ENCODE peak calls at places on chromosomes 11 and 22, in six cellular contexts. One of them, this sample, is unnamed.

GRCh38 chr22:32796865-32797573 is 4.5 kb upstream of the TIMP3 start:
- DNase-seq in HCT116: peak
- DNase-seq in H1: peak
- DNase-seq in HepG2: peak
- DNase-seq in K562: peak
- DNase-seq in GM12878: no peak
- DNase-seq in this sample: peak

GRCh38 chr11:4025957-4026324 is 68.7 kb upstream of the RRM1 start:
- DNase-seq in HCT116: no peak
- DNase-seq in H1: no peak
- DNase-seq in HepG2: no peak
- DNase-seq in K562: no peak
- DNase-seq in GM12878: no peak
- DNase-seq in this sample: no peak

GRCh38 chr11:68889948-68890446 is 13.6 kb downstream of the MRPL21 start:
- DNase-seq in HCT116: no peak
- DNase-seq in H1: peak
- DNase-seq in HepG2: no peak
- DNase-seq in K562: peak
- DNase-seq in GM12878: no peak
- DNase-seq in this sample: peak

GRCh38 chr11:12502950-12503579 is 125.7 kb downstream of the PARVA start:
- DNase-seq in HCT116: no peak
- DNase-seq in H1: peak
- DNase-seq in HepG2: no peak
- DNase-seq in K562: no peak
- DNase-seq in GM12878: no peak
- DNase-seq in this sample: no peak

GRCh38 chr11:111978028-111978771 is 41.1 kb downstream of the DIXDC1 start:
- DNase-seq in HCT116: no peak
- DNase-seq in H1: peak
- DNase-seq in HepG2: no peak
- DNase-seq in K562: no peak
- DNase-seq in GM12878: no peak
- DNase-seq in this sample: no peak

GRCh38 chr22:49633010-49633324 is 194.7 kb downstream of the BRD1 start:
- DNase-seq in HCT116: no peak
- DNase-seq in H1: no peak
- DNase-seq in HepG2: no peak
- DNase-seq in K562: no peak
- DNase-seq in GM12878: no peak
- DNase-seq in this sample: no peak

GRCh38 chr11:9250139-9250582 is 15.0 kb downstream of the DENND5A start:
- DNase-seq in HCT116: no peak
- DNase-seq in H1: no peak
- DNase-seq in HepG2: no peak
- DNase-seq in K562: no peak
- DNase-seq in GM12878: peak
- DNase-seq in this sample: no peak

GRCh38 chr11:3170756-3171670 is 5.9 kb upstream of the OSBPL5 start:
- DNase-seq in HCT116: no peak
- DNase-seq in H1: no peak
- DNase-seq in HepG2: no peak
- DNase-seq in K562: no peak
- DNase-seq in GM12878: no peak
- DNase-seq in this sample: no peak

GRCh38 chr11:125701858-125702621 is 21.4 kb upstream of the ACRV1 start:
- DNase-seq in HCT116: no peak
- DNase-seq in H1: no peak
- DNase-seq in HepG2: no peak
- DNase-seq in K562: no peak
- DNase-seq in GM12878: no peak
- DNase-seq in this sample: no peak

GRCh38 chr11:12963789-12964536 is 45.2 kb upstream of the RASSF10 start:
- DNase-seq in HCT116: peak
- DNase-seq in H1: peak
- DNase-seq in HepG2: peak
- DNase-seq in K562: peak
- DNase-seq in GM12878: peak
- DNase-seq in this sample: peak

GRCh38 chr11:119687220-119688046 is 41.6 kb downstream of the NECTIN1 start:
- DNase-seq in HCT116: no peak
- DNase-seq in H1: no peak
- DNase-seq in HepG2: no peak
- DNase-seq in K562: no peak
- DNase-seq in GM12878: no peak
- DNase-seq in this sample: no peak

GRCh38 chr11:119685073-119685746 is 43.8 kb downstream of the NECTIN1 start:
- DNase-seq in HCT116: no peak
- DNase-seq in H1: no peak
- DNase-seq in HepG2: no peak
- DNase-seq in K562: no peak
- DNase-seq in GM12878: no peak
- DNase-seq in this sample: no peak

GRCh38 chr11:119683783-119684182 is 45.2 kb downstream of the NECTIN1 start:
- DNase-seq in HCT116: no peak
- DNase-seq in H1: no peak
- DNase-seq in HepG2: no peak
- DNase-seq in K562: no peak
- DNase-seq in GM12878: no peak
- DNase-seq in this sample: no peak

GRCh38 chr11:119686483-119686882 is 42.5 kb downstream of the NECTIN1 start:
- DNase-seq in HCT116: no peak
- DNase-seq in H1: no peak
- DNase-seq in HepG2: no peak
- DNase-seq in K562: no peak
- DNase-seq in GM12878: no peak
- DNase-seq in this sample: no peak

DNA sequence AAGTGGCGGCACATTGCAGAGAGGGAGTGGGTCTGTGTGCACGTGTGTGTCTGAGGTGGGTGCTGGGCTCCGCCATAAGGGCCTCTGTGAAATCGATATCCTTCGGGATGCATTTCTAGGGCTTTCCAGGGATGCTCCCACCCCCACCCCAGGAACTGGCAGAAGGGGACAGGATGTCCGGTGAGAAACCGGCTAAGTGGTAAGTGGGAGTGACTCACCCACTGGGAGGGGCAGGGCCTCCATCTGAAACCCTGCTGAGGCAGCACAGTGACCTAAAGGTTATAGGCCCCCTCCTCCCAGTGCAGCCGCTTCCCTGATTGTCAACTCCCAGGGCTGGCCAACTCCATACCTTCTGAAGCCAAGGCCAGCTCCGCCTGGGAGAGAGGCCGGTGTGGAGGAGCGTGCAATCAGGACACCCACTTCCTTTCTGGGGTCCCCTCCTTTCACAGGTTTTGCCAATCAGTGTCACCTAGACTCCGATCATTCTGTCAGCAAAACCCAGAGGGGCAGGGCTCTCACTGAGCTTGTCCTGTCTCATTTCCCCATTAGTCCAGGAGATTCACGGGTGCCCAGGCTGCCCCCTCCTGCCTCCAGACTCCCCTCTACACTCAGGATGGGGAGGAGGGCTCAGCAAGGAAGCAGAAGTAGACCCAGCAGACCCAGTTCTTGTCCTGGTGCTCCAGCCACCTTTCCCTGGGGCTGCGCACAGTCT is 44.5 kb downstream of the NECTIN1 start:
- DNase-seq in HCT116: no peak
- DNase-seq in H1: no peak
- DNase-seq in HepG2: peak
- DNase-seq in K562: peak
- DNase-seq in GM12878: no peak
- DNase-seq in this sample: no peak
- TF ChIP-seq YY1 in HCT116: no peak
- TF ChIP-seq YY1 in H1: no peak
- TF ChIP-seq YY1 in HepG2: no peak
- TF ChIP-seq YY1 in K562: no peak
- TF ChIP-seq YY1 in GM12878: no peak
- TF ChIP-seq YY1 in this sample: no peak

GRCh38 chr11:93543292-93543977 is at the start of gene SMCO4:
- DNase-seq in HCT116: peak
- DNase-seq in H1: peak
- DNase-seq in HepG2: peak
- DNase-seq in K562: peak
- DNase-seq in GM12878: no peak
- DNase-seq in this sample: peak
- TF ChIP-seq ZNF274 in HCT116: no peak
- TF ChIP-seq ZNF274 in H1: no peak
- TF ChIP-seq ZNF274 in HepG2: no peak
- TF ChIP-seq ZNF274 in K562: no peak
- TF ChIP-seq ZNF274 in GM12878: no peak
- TF ChIP-seq ZNF274 in this sample: no peak

GRCh38 chr11:121890377-121890776 is 225.6 kb downstream of the BLID start:
- DNase-seq in HCT116: no peak
- DNase-seq in H1: no peak
- DNase-seq in HepG2: no peak
- DNase-seq in K562: no peak
- DNase-seq in GM12878: no peak
- DNase-seq in this sample: no peak

GRCh38 chr11:121887564-121887963 is 228.5 kb downstream of the BLID start:
- DNase-seq in HCT116: no peak
- DNase-seq in H1: no peak
- DNase-seq in HepG2: no peak
- DNase-seq in K562: no peak
- DNase-seq in GM12878: no peak
- DNase-seq in this sample: no peak

GRCh38 chr11:121891134-121891533 is 224.9 kb downstream of the BLID start:
- DNase-seq in HCT116: no peak
- DNase-seq in H1: no peak
- DNase-seq in HepG2: no peak
- DNase-seq in K562: no peak
- DNase-seq in GM12878: no peak
- DNase-seq in this sample: no peak

GRCh38 chr11:121889931-121890330 is 226.1 kb downstream of the BLID start:
- DNase-seq in HCT116: no peak
- DNase-seq in H1: no peak
- DNase-seq in HepG2: no peak
- DNase-seq in K562: no peak
- DNase-seq in GM12878: no peak
- DNase-seq in this sample: no peak

DNA sequence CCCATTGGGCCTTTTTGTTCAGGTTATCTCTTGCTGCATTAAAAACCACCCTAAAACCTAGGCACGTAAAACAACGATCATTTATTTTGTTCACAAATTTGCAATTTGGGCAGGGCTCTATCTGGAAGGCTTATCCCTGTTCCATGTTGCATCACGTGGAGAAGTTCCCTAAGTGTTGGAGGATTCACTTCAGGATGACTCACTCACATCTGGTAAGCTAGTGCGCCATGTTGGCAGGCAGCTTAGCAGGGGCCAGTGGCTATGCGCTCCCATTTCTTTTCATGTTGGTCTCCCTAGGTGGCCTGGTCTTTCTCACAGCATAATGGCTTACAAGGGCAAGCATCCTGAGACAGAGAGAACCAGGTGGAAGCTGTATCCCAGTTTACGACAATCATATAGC is 226.8 kb downstream of the BLID start:
- DNase-seq in HCT116: no peak
- DNase-seq in H1: no peak
- DNase-seq in HepG2: no peak
- DNase-seq in K562: no peak
- DNase-seq in GM12878: no peak
- DNase-seq in this sample: no peak
- TF ChIP-seq YY1 in HCT116: no peak
- TF ChIP-seq YY1 in H1: no peak
- TF ChIP-seq YY1 in HepG2: no peak
- TF ChIP-seq YY1 in K562: no peak
- TF ChIP-seq YY1 in GM12878: no peak
- TF ChIP-seq YY1 in this sample: no peak

DNA sequence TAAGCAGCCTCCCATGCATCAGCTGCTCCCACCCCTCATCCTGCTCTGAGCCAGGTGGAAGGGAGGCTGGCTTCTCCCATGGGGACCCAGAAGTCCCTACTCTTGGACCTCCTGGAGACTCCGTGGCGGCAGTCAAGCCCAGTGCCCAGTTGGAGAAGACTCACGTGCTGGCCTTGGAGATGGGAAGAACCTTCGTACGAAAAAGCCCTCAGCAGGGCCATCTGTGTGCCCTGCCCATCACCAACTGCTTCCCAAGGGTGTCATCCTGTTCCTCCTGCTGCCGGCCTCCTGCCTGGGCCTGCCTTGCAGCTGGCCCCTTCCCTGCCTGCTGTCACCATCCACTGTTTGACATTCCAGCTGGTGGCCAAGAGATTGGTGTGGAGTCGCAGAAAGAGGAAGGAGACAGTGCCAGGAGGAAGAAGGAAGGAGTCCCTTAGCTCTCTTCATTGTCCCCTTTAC is 28.0 kb downstream of the ARHGAP1 start:
- DNase-seq in HCT116: no peak
- DNase-seq in H1: no peak
- DNase-seq in HepG2: no peak
- DNase-seq in K562: no peak
- DNase-seq in GM12878: no peak
- DNase-seq in this sample: no peak
- TF ChIP-seq ZNF274 in HCT116: no peak
- TF ChIP-seq ZNF274 in H1: no peak
- TF ChIP-seq ZNF274 in HepG2: no peak
- TF ChIP-seq ZNF274 in K562: no peak
- TF ChIP-seq ZNF274 in GM12878: no peak
- TF ChIP-seq ZNF274 in this sample: no peak

This sample was measured in NT2/D1.